ENCODE peak calls at places on chromosome 6, in ten cellular contexts. Z is naive B cell; T is GM23338; W is thoracic aorta; B is gastroesophageal sphincter; E is GM12878; X is HCT116; G is upper lobe of right lung; N is Right ventricle myocardium inferior; U is stimulated activated naive CD8-positive, alpha-beta T cell treated with anti-CD3 and anti-CD28 coated beads, Interleukin-15, Interleukin-2, amounts not matched to agents 100 U/mL and 50 U/mL, for 24 hours. S is an unnamed sample.

GRCh38 chr6:16902520-16902919 is 141.3 kb upstream of the ATXN1 start:
- ATAC-seq in Z (no peak), T (no peak), W (no peak), B (no peak), E (no peak), X (no peak), G (no peak), N (no peak), U (no peak), S (no peak)

GRCh38 chr6:4253604-4254211 is 118.3 kb upstream of the ECI2 start:
- ATAC-seq in Z (no peak), T (no peak), W (peak), B (peak), E (no peak), X (peak), G (peak), N (peak), U (no peak), S (no peak)

GRCh38 chr6:163579111-163579879 is 164.8 kb downstream of the QKI start:
- ATAC-seq in Z (no peak), T (peak), W (no peak), B (peak), E (no peak), X (no peak), G (peak), N (peak), U (no peak), S (no peak)

GRCh38 chr6:100300221-100300736 is 164.4 kb downstream of the SIM1 start:
- ATAC-seq in Z (no peak), T (no peak), W (peak), B (no peak), E (no peak), X (peak), G (no peak), N (no peak), U (no peak), S (no peak)

GRCh38 chr6:148999501-148999900 is 252.7 kb downstream of the UST start:
- ATAC-seq in Z (no peak), T (no peak), W (no peak), B (no peak), E (no peak), X (no peak), G (peak), N (peak), U (no peak), S (no peak)

GRCh38 chr6:13681305-13682061 is 30.2 kb downstream of the RANBP9 start:
- ATAC-seq in Z (peak), T (no peak), W (no peak), B (no peak), E (peak), X (no peak), G (no peak), N (no peak), U (peak), S (peak)

GRCh38 chr6:110688661-110689268 is 126.5 kb downstream of the CDK19 start:
- ATAC-seq in Z (no peak), T (peak), W (no peak), B (no peak), E (no peak), X (peak), G (peak), N (no peak), U (peak), S (no peak)

GRCh38 chr6:11802886-11803595 is 24.4 kb upstream of the ADTRP start:
- ATAC-seq in Z (no peak), T (no peak), W (no peak), B (no peak), E (no peak), X (no peak), G (peak), N (no peak), U (no peak), S (no peak)

GRCh38 chr6:110738899-110739365 is 76.3 kb downstream of the CDK19 start:
- ATAC-seq in Z (peak), T (no peak), W (no peak), B (peak), E (peak), X (no peak), G (peak), N (peak), U (no peak), S (no peak)

S was measured in stimulated activated memory B cell treated with anti-CD40 and anti-IgM and Interleukin-4, amounts not matched to agents 10 μg/mL and 1 μg/mL and 100 μg/mL, for 72 hours.